ENCODE peak calls at places on chromosomes 11 and 22, in six cellular contexts. H is K562, L is WTC11, I is H1, O is HepG2, F is GM12878. W is an unnamed sample.

GRCh38 chr22:25153961-25154685 is 45.5 kb upstream of the CRYBB3 start:
- DNase-seq in O (peak), L (no peak), F (no peak), I (no peak), H (no peak), W (no peak)

GRCh38 chr11:108937756-108938155 is 272.9 kb downstream of the DDX10 start:
- DNase-seq in F (no peak), H (no peak), I (no peak), L (no peak), O (no peak), W (no peak)

GRCh38 chr11:71566081-71566620 is 788 bp downstream of the KRTAP5-10 start:
- DNase-seq in L (no peak), I (no peak), F (no peak), O (no peak), H (no peak), W (no peak)

GRCh38 chr11:123494195-123495050 is 64.4 kb downstream of the GRAMD1B start:
- DNase-seq in F (no peak), O (no peak), I (no peak), L (no peak), H (no peak), W (no peak)

GRCh38 chr22:46514592-46515207 is 22.7 kb downstream of the CELSR1 start:
- DNase-seq in H (no peak), F (no peak), L (no peak), I (no peak), O (no peak), W (no peak)

GRCh38 chr22:45599836-45600577 is 71.6 kb upstream of the ATXN10 start:
- DNase-seq in L (no peak), F (no peak), H (no peak), I (no peak), O (no peak), W (no peak)

GRCh38 chr22:38467904-38468760 is at the start of gene KDELR3:
- DNase-seq in L (peak), F (no peak), O (no peak), H (peak), I (no peak), W (peak)

GRCh38 chr22:44892243-44892642 is 117.6 kb downstream of the PHF21B start:
- DNase-seq in F (no peak), O (no peak), H (no peak), I (no peak), L (no peak), W (no peak)

GRCh38 chr11:132114185-132114584 is 743.8 kb downstream of the NTM start:
- DNase-seq in I (no peak), L (peak), H (peak), F (no peak), O (no peak), W (no peak)

GRCh38 chr11:97259434-97259833 is 869.6 kb downstream of the JRKL start:
- DNase-seq in H (no peak), F (no peak), I (no peak), O (no peak), L (no peak), W (no peak)

GRCh38 chr11:17890333-17890732 is 122.5 kb downstream of the SERGEF start:
- DNase-seq in I (no peak), L (no peak), O (no peak), H (no peak), F (no peak), W (no peak)

GRCh38 chr11:46673713-46674462 is 26.5 kb downstream of the ARHGAP1 start:
- DNase-seq in F (no peak), I (no peak), O (no peak), H (no peak), L (no peak), W (no peak)

GRCh38 chr11:5280582-5281102 is 10.9 kb upstream of the HBE1 start:
- DNase-seq in O (peak), F (peak), H (peak), I (no peak), L (peak), W (peak)

GRCh38 chr11:61841636-61842332 is 13.7 kb downstream of the FADS2 start:
- DNase-seq in O (no peak), L (no peak), H (peak), I (no peak), F (no peak), W (no peak)

GRCh38 chr11:46701078-46701654 is 335 bp downstream of the ZNF408 start:
- DNase-seq in I (no peak), O (no peak), H (peak), F (no peak), L (no peak), W (no peak)

GRCh38 chr22:46432164-46433068 is 96.9 kb downstream of the TRMU start:
- DNase-seq in O (no peak), I (peak), F (no peak), H (no peak), L (no peak), W (no peak)

GRCh38 chr22:36299911-36300310 is 47.0 kb downstream of the APOL1 start:
- DNase-seq in O (no peak), I (no peak), L (no peak), F (no peak), H (no peak), W (no peak)

GRCh38 chr22:48677621-48678020 is 1150.1 kb downstream of the BRD1 start:
- DNase-seq in F (no peak), H (no peak), I (no peak), O (no peak), L (no peak), W (no peak)
- TF ChIP-seq ATF3 in F (no peak), H (no peak), I (no peak), O (no peak), L (no peak), W (no peak)

GRCh38 chr11:2093575-2094353 is 45.4 kb downstream of the IGF2 start:
- DNase-seq in L (no peak), F (no peak), H (no peak), O (no peak), I (no peak), W (no peak)
- TF ChIP-seq ATF3 in L (no peak), F (no peak), H (no peak), O (no peak), I (no peak), W (no peak)

DNA sequence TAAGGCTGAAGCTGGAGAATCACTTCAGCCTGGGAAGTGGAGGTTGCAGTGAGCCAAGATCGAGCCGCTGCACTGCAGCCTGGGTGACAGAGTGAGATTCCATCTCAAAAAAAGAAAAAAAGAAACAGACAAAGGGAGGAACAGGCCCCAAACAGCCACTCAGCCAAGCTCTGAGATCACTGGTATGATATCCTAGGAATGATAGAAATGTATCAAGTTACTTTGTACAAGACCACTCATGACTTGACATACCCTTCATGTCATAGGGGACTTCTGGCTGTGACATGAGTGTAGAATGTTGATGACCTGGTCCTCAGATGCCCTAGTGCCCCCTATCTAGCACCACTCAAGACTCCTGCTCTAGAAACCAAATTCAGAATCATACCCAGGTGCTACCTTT is 216.5 kb downstream of the NAV2 start:
- DNase-seq in O (no peak), I (no peak), L (no peak), F (no peak), H (no peak), W (no peak)
- TF ChIP-seq ATF3 in O (no peak), I (no peak), L (no peak), F (no peak), H (no peak), W (no peak)

GRCh38 chr11:64385953-64386704 is 27.2 kb downstream of the RPS6KA4 start:
- DNase-seq in H (no peak), O (peak), L (no peak), F (no peak), I (no peak), W (peak)
- TF ChIP-seq ATF3 in H (no peak), O (no peak), L (no peak), F (no peak), I (no peak), W (peak)

GRCh38 chr11:68839953-68840641 is 1.6 kb downstream of the CPT1A start:
- DNase-seq in H (peak), I (no peak), L (no peak), O (no peak), F (no peak), W (no peak)

GRCh38 chr11:68843052-68843561 is 1.4 kb upstream of the CPT1A start:
- DNase-seq in F (no peak), O (no peak), I (no peak), H (no peak), L (no peak), W (no peak)

GRCh38 chr11:68840661-68841653 is 759 bp downstream of the CPT1A start:
- DNase-seq in H (peak), L (peak), F (no peak), I (peak), O (no peak), W (no peak)

GRCh38 chr11:68842427-68843051 is 823 bp upstream of the CPT1A start:
- DNase-seq in H (no peak), O (no peak), I (no peak), L (no peak), F (no peak), W (no peak)

GRCh38 chr11:68841718-68842426 is at the start of gene CPT1A:
- DNase-seq in I (peak), H (peak), F (no peak), L (peak), O (no peak), W (no peak)
- TF ChIP-seq ATF3 in I (no peak), H (no peak), F (no peak), L (no peak), O (no peak), W (no peak)

GRCh38 chr11:125129316-125129990 is 18.0 kb upstream of the TMEM218 start:
- DNase-seq in F (no peak), O (no peak), I (no peak), L (no peak), H (no peak), W (no peak)

GRCh38 chr11:125123194-125123946 is 11.9 kb upstream of the TMEM218 start:
- DNase-seq in H (no peak), O (no peak), F (no peak), I (no peak), L (no peak), W (no peak)

GRCh38 chr11:125128450-125128849 is 17.0 kb upstream of the TMEM218 start:
- DNase-seq in I (no peak), H (no peak), F (no peak), O (no peak), L (no peak), W (no peak)

DNA sequence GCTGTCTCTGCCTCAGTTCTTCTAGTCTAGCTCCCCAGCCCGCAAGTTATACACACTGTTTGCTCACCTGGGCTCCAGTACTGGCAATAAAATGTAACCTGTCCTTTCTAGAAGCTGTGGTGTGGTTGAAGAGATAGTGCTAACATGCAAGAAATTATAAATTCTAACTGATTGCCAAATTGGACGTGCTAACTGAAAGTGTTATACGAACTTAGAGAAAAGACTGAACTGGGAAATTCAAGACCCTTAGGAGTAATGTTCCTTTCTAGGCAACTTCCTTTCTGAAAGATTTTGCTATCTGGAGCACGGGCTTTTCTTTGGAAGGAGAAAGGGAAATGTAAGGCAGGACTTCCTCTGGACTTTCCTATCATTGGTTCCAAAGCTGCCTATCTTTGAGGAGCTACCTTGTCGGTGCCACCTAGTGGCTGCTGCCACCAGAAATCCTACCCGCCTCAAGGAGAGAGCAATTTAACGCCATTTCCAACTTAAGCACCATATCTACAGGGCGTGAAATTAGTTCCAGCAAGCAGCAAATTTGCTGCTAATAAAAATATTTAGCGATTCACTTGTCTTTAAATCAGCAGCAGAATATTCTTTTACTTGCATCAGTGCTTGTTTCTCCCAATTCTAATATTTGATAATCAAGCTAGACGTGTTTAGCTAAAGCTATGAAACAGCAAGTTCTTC is 12.7 kb upstream of the TMEM218 start:
- DNase-seq in L (peak), O (peak), F (no peak), I (no peak), H (peak), W (peak)
- TF ChIP-seq ATF3 in L (no peak), O (no peak), F (no peak), I (no peak), H (no peak), W (no peak)

DNA sequence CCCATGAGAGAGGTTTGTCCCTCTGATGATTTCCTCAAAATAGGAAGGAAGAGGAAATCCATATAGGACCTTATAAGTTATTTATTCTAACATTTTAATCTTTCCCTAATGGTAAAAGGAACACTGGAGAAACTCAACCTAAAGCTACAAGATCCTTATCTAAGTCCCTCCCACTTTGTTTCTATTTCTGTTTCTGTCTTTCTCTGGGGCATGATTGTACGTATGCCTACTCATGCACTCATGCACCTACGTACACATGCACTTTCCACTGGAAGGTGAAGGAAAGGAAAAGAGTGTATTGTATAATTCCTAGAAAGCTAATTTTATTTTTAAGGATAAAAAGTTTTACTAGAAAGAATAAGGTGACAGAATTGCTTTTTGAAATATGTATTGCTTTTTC is 125.0 kb downstream of the RAB38 start:
- DNase-seq in F (no peak), H (no peak), O (no peak), I (no peak), L (no peak), W (no peak)
- TF ChIP-seq ATF3 in F (no peak), H (no peak), O (no peak), I (no peak), L (no peak), W (no peak)

GRCh38 chr11:76291576-76292526 is 85.5 kb upstream of the WNT11 start:
- DNase-seq in L (no peak), I (no peak), F (no peak), H (peak), O (peak), W (no peak)
- TF ChIP-seq ATF3 in L (no peak), I (no peak), F (no peak), H (no peak), O (no peak), W (no peak)

DNA sequence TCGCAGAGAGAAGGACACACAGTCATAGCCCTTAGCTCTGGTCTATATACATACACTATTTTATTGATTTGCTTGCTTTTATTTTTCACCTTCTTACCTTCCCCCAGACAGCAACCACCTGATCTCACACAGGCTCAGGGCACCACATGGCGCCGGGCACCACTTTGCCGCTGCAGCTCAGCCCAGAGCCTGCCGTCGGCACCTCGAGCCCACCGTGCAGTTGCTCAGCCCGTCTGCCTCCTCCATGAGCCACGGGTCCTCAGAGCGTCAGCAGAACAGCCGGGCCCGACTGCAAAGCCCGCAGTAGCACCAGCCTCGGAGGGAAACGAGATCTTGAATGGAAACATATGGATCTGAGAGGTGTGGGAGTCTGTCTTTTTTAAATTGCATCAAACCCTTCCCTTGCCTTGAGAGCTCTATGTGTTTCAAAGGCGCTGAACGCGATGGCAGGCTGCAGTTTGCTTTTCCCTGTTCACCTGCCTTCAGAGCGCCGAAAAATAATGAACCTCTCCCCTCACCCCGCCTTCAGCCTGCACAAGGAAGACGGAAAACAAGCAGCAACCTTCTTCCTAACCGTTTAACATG is 505.4 kb downstream of the MN1 start:
- DNase-seq in H (no peak), O (no peak), I (no peak), L (no peak), F (no peak), W (no peak)
- TF ChIP-seq ATF3 in H (no peak), O (no peak), I (no peak), L (no peak), F (no peak), W (no peak)

DNA sequence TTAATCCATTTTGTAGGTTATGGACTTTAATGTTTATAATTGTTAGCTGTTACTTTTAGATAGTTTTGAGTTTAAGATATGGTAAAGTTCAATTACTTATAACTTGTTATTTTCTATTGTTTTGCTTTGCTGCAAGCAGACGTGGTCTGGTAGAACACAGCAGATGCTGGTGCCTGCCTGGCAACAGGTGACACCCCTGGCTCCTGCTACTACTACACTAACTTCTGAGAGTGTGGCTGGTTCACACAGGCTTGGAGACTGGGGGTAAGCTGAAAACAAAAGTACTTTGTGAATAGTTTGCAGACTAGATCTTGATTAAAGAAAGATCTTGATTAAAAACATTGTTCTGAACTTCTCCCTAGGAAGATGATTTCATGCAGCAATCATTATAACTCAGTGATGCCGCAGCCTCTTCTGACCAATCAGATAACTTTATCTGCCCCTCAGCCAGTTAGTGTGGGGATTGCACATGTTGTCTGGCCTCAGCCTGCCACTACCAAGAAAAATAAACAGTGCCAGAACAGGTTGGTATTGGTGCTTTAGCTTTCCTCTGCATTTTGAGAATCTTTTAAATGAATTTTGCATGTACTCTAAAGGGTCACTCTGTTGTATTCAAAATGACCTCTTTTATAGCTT is 90.4 kb downstream of the HIPK3 start:
- DNase-seq in F (no peak), O (no peak), L (no peak), I (no peak), H (no peak), W (no peak)
- TF ChIP-seq ATF3 in F (no peak), O (no peak), L (no peak), I (no peak), H (no peak), W (no peak)